ENCODE peak calls at places on chromosomes 11 and 22, in five cellular contexts. V, S, B, M and K are unnamed samples.
A peak's percentile ranks its signal among the peaks of the same experiment; 100 is the strongest.

GRCh38 chr22:49666146-49666809 is 161.4 kb downstream of the BRD1 start:
- DNase-seq in M (no peak), B (peak; percentile 37), V (no peak), S (no peak), K (no peak)

GRCh38 chr11:30377347-30377746 is 54.4 kb downstream of the ARL14EP start:
- DNase-seq in S (no peak), M (no peak), B (no peak), V (no peak), K (no peak)

GRCh38 chr11:76694664-76695063 is 24.1 kb upstream of the LRRC32 start:
- DNase-seq in S (peak; percentile 92), M (peak; percentile 57), B (no peak), V (peak; percentile 85), K (peak; percentile 75)

GRCh38 chr11:74008373-74009229 is at the start of gene UCP3:
- DNase-seq in S (no peak), M (no peak), V (no peak), B (no peak), K (no peak)

GRCh38 chr11:67384851-67385366 is 6.9 kb upstream of the RAD9A start:
- DNase-seq in S (peak; percentile 68), B (no peak), V (peak; percentile 42), M (peak; percentile 62), K (peak; percentile 24)

GRCh38 chr11:17633987-17634775 is 85.2 kb upstream of the MYOD1 start:
- DNase-seq in V (no peak), M (no peak), S (no peak), B (no peak), K (no peak)

GRCh38 chr11:131129474-131129873 is 213.2 kb upstream of the SNX19 start:
- DNase-seq in V (no peak), B (no peak), S (no peak), M (no peak), K (no peak)

GRCh38 chr22:49290711-49291110 is 537.0 kb downstream of the BRD1 start:
- DNase-seq in B (peak; percentile 54), V (no peak), S (no peak), M (no peak), K (no peak)

GRCh38 chr11:111334495-111335123 is 36.3 kb downstream of the POU2AF3 start:
- DNase-seq in B (no peak), S (no peak), M (no peak), V (no peak), K (no peak)

GRCh38 chr22:45997077-45997774 is 20.3 kb upstream of the WNT7B start:
- DNase-seq in M (peak; percentile 99), V (peak; percentile 96), S (peak; percentile 97), B (peak; percentile 90), K (peak; percentile 93)

GRCh38 chr11:10500757-10501684 is 40.0 kb downstream of the RNF141 start:
- DNase-seq in S (no peak), M (no peak), B (peak; percentile 65), V (no peak), K (no peak)

GRCh38 chr11:10499452-10500262 is 41.3 kb downstream of the RNF141 start:
- DNase-seq in B (peak; percentile 69), S (no peak), V (no peak), M (no peak), K (no peak)

GRCh38 chr11:10498426-10499250 is 42.3 kb downstream of the RNF141 start:
- DNase-seq in V (no peak), B (peak; percentile 67), M (no peak), S (no peak), K (no peak)

GRCh38 chr11:10502065-10502680 is 38.8 kb downstream of the RNF141 start:
- DNase-seq in V (no peak), M (no peak), B (peak; percentile 69), S (no peak), K (no peak)

GRCh38 chr11:10500263-10500601 is 40.8 kb downstream of the RNF141 start:
- DNase-seq in B (no peak), M (no peak), V (no peak), S (no peak), K (no peak)
- H3K4me3 ChIP-seq in B (no peak overlapping the region), M (no peak overlapping the region), V (no peak overlapping the region), S (no peak overlapping the region), K (no peak overlapping the region)

DNA sequence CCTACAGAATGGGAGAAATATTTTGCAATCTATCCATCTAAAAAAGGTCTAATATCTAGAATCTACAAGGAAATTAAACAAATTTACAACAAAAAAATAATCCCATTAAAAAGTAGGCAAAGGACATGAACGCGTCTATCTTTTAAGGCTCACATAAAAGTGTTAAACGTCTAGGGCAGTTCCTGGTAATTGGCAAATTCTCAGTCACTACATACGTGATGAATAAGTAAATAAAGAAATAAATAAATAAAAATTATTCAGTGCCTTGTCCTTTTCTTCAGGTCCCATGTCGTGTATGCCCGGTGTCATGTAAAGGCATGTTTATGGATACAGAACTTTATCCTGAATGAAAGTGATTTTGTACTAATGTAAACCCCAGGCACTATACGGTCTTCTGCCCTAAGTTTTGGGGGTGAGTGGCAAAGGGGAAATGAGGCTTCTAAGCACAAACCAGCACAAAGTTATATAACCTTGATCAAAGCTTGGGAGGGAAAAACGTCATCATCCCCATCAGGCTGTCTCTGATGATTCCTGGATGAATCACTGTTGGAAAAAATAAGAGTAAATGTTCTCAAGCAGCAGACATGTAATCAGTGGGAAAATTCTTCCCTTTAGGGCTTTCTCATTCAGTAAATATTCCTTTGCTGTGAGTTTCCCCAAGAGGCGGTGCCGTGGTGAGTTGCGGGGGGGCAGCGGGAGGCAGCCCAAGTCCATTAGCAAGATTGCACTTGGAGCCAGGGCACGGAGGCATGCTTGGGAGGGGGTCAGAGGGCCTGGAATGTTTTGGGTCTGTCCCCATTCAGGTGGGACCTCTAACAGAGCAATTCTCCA is 30.4 kb upstream of the MICAL2 start:
- DNase-seq in S (peak; percentile 97), M (peak; percentile 95), V (peak; percentile 96), B (peak; percentile 83), K (peak; percentile 94)
- H3K4me3 ChIP-seq in S (peak overlapping the region; percentile 9), M (no peak overlapping the region), V (peak overlapping the region; percentile 25), B (no peak overlapping the region), K (no peak overlapping the region)

DNA sequence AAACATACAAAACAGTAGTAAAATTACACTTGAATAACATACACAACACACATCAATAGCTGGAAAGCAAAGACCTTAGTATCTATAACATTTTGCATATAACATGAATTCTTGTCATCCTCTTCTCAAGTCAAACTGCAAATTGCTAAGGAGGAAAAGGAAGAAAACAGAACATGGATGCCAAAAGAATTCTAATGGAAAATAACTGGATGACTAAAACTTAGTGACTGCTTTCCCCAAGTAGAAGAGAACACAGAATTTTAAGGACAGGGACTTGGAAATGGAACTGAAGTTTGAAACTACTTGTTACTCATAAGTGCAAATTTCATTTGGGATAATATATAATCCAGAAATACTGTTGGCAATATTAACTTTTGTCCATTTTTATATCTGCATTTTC is 10.1 kb downstream of the MTMR2 start:
- DNase-seq in S (peak; percentile 34), B (no peak), M (no peak), V (no peak), K (no peak)
- H3K4me3 ChIP-seq in S (peak overlapping the region; percentile 19), B (no peak overlapping the region), M (no peak overlapping the region), V (no peak overlapping the region), K (no peak overlapping the region)

DNA sequence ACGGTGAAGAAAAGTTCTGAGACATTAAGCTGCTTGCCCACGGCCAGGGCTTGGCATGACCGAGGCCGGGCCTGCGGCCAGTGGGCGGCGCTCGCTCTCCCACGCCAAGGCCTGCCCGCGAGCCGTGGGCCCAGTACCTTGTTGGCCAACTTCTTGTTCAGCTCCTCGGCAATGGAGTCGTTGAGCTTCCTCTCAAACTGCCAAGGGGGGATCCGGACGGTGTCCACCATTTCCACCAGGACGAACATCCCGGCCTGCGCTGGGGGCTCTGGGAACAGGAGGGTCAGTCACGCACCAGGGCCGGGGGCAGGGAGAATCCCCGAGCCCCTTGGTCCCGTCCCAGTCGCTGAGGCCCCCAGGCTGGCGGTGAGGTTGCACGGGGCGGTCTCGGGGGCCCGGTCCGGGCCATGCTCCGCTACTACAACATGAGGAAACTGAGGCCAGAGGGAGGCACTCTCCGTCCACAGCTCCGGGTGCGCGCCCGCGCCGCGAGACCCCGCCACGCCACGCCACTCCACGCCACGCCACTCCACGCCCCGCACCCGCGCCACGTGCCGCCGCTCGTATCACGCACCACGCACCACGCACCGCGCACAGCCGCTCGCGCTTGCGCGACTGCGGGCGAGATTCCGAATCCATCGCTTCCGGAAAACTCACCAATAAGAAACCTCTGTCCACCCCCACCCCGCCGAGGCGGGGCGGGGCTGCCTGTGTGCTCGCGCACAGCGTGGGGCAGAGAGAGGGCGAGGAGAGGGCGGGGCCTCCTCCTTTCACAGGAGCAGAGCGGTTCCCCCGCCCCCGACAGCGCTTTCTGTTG is at the start of gene POLR3H:
- DNase-seq in V (peak; percentile 99), S (peak; percentile 99), M (peak; percentile 98), B (peak; percentile 99), K (peak; percentile 98)
- H3K4me3 ChIP-seq in V (peak within 1 kb of the TSS; percentile 91), S (peak within 1 kb of the TSS; percentile 95), M (peak within 1 kb of the TSS; percentile 93), B (peak within 1 kb of the TSS; percentile 83), K (peak within 1 kb of the TSS; percentile 91)

GRCh38 chr11:27926981-27927481 is 180.9 kb downstream of the KIF18A start:
- DNase-seq in V (peak; percentile 72), S (peak; percentile 90), M (peak; percentile 61), B (no peak), K (peak; percentile 79)

GRCh38 chr11:27926469-27926868 is 181.5 kb downstream of the KIF18A start:
- DNase-seq in B (no peak), V (no peak), S (no peak), M (no peak), K (no peak)

GRCh38 chr11:27930946-27931345 is 177.0 kb downstream of the KIF18A start:
- DNase-seq in S (no peak), M (no peak), B (no peak), V (no peak), K (no peak)

GRCh38 chr11:27921472-27921871 is 186.5 kb downstream of the KIF18A start:
- DNase-seq in S (peak; percentile 51), V (no peak), M (no peak), B (no peak), K (no peak)

DNA sequence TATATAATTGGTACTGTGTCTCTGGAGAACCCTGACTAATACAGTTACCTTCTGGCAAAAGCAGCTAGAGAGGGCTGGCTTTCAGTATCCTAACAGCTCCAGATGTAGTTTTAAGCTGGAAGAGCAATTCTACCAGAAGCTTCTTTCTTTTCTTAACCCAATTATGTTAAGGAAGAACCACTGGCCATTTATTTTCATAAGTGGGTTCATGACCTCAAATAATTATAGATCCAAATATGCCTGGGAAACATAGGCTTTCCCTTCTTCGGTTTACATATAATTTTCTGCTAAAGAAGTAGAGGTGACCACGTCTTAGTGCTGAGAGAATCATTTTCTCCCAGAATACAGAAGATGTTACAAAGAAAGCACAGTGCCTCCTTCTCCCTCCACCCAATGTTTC is 181.9 kb downstream of the KIF18A start:
- DNase-seq in S (peak; percentile 38), B (no peak), V (no peak), M (no peak), K (no peak)
- H3K4me3 ChIP-seq in S (no peak overlapping the region), B (no peak overlapping the region), V (no peak overlapping the region), M (no peak overlapping the region), K (no peak overlapping the region)